ENCODE peak calls at places on chromosomes 7 and 10, in nine cellular contexts. P is SK-N-MC; H is ovary; S is CD4-positive, alpha-beta memory T cell; M is ascending aorta; R is esophagus muscularis mucosa; Q is neuronal stem cell; W is WERI-Rb-1; K is psoas muscle. C is an unnamed sample. For H3K36me3, the result is how much of the 10 kb centered on the place peaks cover.

GRCh38 chr7:18936265-18936664 is 181.2 kb downstream of the TWIST1 start:
- DNase-seq in P (no peak), H (no peak), S (no peak), M (no peak), R (no peak), Q (no peak), W (no peak), K (no peak), C (no peak)

GRCh38 chr10:3734111-3734510 is 50.9 kb downstream of the KLF6 start:
- DNase-seq in P (no peak), H (no peak), S (no peak), M (no peak), R (peak), Q (no peak), W (no peak), K (no peak), C (no peak)

GRCh38 chr7:155491812-155492211 is 33.9 kb downstream of the EN2 start:
- DNase-seq in P (no peak), H (no peak), S (no peak), M (no peak), R (no peak), Q (no peak), W (no peak), K (no peak), C (peak)

GRCh38 chr10:94115725-94116124 is 122.0 kb downstream of the PLCE1 start:
- DNase-seq in P (no peak), H (no peak), S (no peak), M (no peak), R (no peak), Q (no peak), W (no peak), K (no peak), C (no peak)

GRCh38 chr10:74855027-74855426 is 28.6 kb downstream of the KAT6B start:
- DNase-seq in P (no peak), H (no peak), S (no peak), M (no peak), R (no peak), Q (no peak), W (peak), K (no peak), C (no peak)

GRCh38 chr10:58651040-58651439 is 138.4 kb downstream of the BICC1 start:
- DNase-seq in P (no peak), H (peak), S (no peak), M (no peak), R (no peak), Q (no peak), W (no peak), K (no peak), C (no peak)

GRCh38 chr7:67913604-67914003 is 917.0 kb downstream of the TYW1 start:
- DNase-seq in P (no peak), H (no peak), S (no peak), M (no peak), R (no peak), Q (no peak), W (no peak), K (no peak), C (no peak)

GRCh38 chr7:142892941-142893340 is 7.4 kb upstream of the TRPV6 start:
- DNase-seq in P (no peak), H (no peak), S (no peak), M (no peak), R (no peak), Q (no peak), W (no peak), K (no peak), C (no peak)

GRCh38 chr7:141654551-141654950 is 47.4 kb downstream of the DENND11 start:
- DNase-seq in P (peak), H (no peak), S (peak), M (peak), R (no peak), Q (peak), W (peak), K (peak), C (peak)

GRCh38 chr7:25926009-25926408 is 226.0 kb upstream of the NFE2L3 start:
- DNase-seq in P (no peak), H (no peak), S (no peak), M (no peak), R (peak), Q (no peak), W (no peak), K (no peak), C (no peak)

GRCh38 chr10:13529714-13529973 is 830 bp upstream of the BEND7 start:
- DNase-seq in P (no peak), H (no peak), S (no peak), M (no peak), R (no peak), Q (no peak), W (no peak), K (no peak), C (no peak)

GRCh38 chr7:135853499-135853898 is 104.9 kb upstream of the FAM180A start:
- DNase-seq in P (no peak), H (no peak), S (no peak), M (no peak), R (no peak), Q (no peak), W (no peak), K (no peak), C (no peak)

GRCh38 chr7:108067844-108068243 is 62.3 kb downstream of the LAMB4 start:
- DNase-seq in P (no peak), H (no peak), S (no peak), M (no peak), R (no peak), Q (no peak), W (no peak), K (no peak), C (no peak)

GRCh38 chr10:28220811-28221210 is 82.1 kb downstream of the MPP7 start:
- DNase-seq in P (no peak), H (no peak), S (no peak), M (no peak), R (no peak), Q (no peak), W (no peak), K (no peak), C (no peak)

GRCh38 chr7:29017666-29018065 is 59.5 kb upstream of the TRIL start:
- DNase-seq in P (peak), H (no peak), S (no peak), M (no peak), R (peak), Q (no peak), W (no peak), K (no peak), C (no peak)

GRCh38 chr10:60382946-60383681 is 6.6 kb downstream of the ANK3 start:
- DNase-seq in P (no peak), H (no peak), S (no peak), M (no peak), R (no peak), Q (no peak), W (no peak), K (no peak), C (no peak)

GRCh38 chr7:132161231-132161915 is 414.9 kb downstream of the PLXNA4 start:
- DNase-seq in P (no peak), H (no peak), S (no peak), M (no peak), R (no peak), Q (no peak), W (no peak), K (peak), C (no peak)

GRCh38 chr10:71285180-71285545 is 33.9 kb upstream of the SLC29A3 start:
- DNase-seq in P (no peak), H (peak), S (no peak), M (no peak), R (no peak), Q (peak), W (peak), K (peak), C (peak)

GRCh38 chr10:77279207-77279606 is 358.4 kb downstream of the KCNMA1 start:
- DNase-seq in P (no peak), H (no peak), S (no peak), M (no peak), R (no peak), Q (no peak), W (no peak), K (peak), C (no peak)

GRCh38 chr10:7813481-7813880 is 4.8 kb upstream of the TAF3 start:
- DNase-seq in P (no peak), H (no peak), S (no peak), M (no peak), R (no peak), Q (no peak), W (peak), K (no peak), C (no peak)

DNA sequence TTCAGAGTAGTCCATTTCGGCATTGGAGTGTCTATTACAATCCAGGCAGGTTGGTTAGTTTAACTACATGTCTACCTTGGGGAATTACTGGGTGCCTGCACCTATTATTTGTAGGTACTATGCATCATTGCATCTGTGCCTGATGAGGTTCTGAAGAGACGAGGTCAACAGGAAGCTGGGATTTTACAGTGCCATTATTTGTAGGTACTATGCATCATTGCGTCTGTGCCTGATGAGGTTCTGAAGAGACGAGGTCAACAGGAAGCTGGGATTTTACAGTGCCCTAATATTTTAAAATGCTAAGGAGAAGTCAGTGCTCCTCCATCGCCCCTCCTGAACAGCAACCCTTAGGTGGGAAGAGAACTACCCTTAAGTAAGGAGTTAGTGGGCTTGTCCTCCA is 41.7 kb downstream of the NPY start:
- DNase-seq in P (no peak), H (no peak), S (no peak), M (no peak), R (no peak), Q (no peak), W (no peak), K (no peak), C (no peak)
- H3K4me3 ChIP-seq in P (no peak), H (no peak), S (no peak), M (no peak), R (no peak), Q (no peak), W (no peak), K (no peak), C (no peak)

GRCh38 chr10:124998624-124999291 is 56.8 kb downstream of the ZRANB1 start:
- DNase-seq in P (no peak), H (no peak), S (no peak), M (no peak), R (no peak), Q (no peak), W (no peak), K (no peak), C (peak)
- H3K36me3 ChIP-seq in P (under half), H (under half), S (under half), M (half or more), R (under half), Q (half or more), W (half or more), K (under half), C (half or more)

GRCh38 chr10:99920486-99920885 is 89.3 kb downstream of the DNMBP start:
- DNase-seq in P (no peak), H (no peak), S (no peak), M (no peak), R (no peak), Q (no peak), W (no peak), K (no peak), C (no peak)

GRCh38 chr10:99920901-99921300 is 88.8 kb downstream of the DNMBP start:
- DNase-seq in P (no peak), H (no peak), S (no peak), M (no peak), R (no peak), Q (no peak), W (no peak), K (no peak), C (no peak)

GRCh38 chr10:99916776-99917175 is 93.0 kb downstream of the DNMBP start:
- DNase-seq in P (no peak), H (no peak), S (no peak), M (no peak), R (no peak), Q (no peak), W (no peak), K (no peak), C (no peak)

GRCh38 chr10:99915414-99915813 is 94.3 kb downstream of the DNMBP start:
- DNase-seq in P (no peak), H (no peak), S (no peak), M (no peak), R (no peak), Q (no peak), W (no peak), K (no peak), C (no peak)

GRCh38 chr10:99917963-99918825 is 91.6 kb downstream of the DNMBP start:
- DNase-seq in P (no peak), H (peak), S (no peak), M (no peak), R (no peak), Q (peak), W (peak), K (peak), C (peak)
- H3K4me3 ChIP-seq in P (peak), H (peak), S (no peak), M (peak), R (peak), Q (peak), W (peak), K (peak), C (peak)

GRCh38 chr7:42925630-42926029 is 6.3 kb downstream of the PSMA2 start:
- DNase-seq in P (no peak), H (no peak), S (no peak), M (no peak), R (no peak), Q (no peak), W (no peak), K (no peak), C (no peak)
- H3K36me3 ChIP-seq in P (half or more), H (under half), S (under half), M (half or more), R (under half), Q (half or more), W (half or more), K (under half), C (under half)

GRCh38 chr10:114635797-114636550 is 22.1 kb downstream of the ABLIM1 start:
- DNase-seq in P (no peak), H (no peak), S (no peak), M (no peak), R (no peak), Q (no peak), W (no peak), K (no peak), C (no peak)

GRCh38 chr10:114635101-114635500 is 23.0 kb downstream of the ABLIM1 start:
- DNase-seq in P (no peak), H (no peak), S (no peak), M (no peak), R (no peak), Q (no peak), W (no peak), K (no peak), C (no peak)

GRCh38 chr10:114643158-114643557 is 14.9 kb downstream of the ABLIM1 start:
- DNase-seq in P (no peak), H (no peak), S (no peak), M (no peak), R (no peak), Q (no peak), W (no peak), K (no peak), C (no peak)

GRCh38 chr10:114642729-114643128 is 15.3 kb downstream of the ABLIM1 start:
- DNase-seq in P (no peak), H (no peak), S (no peak), M (no peak), R (no peak), Q (no peak), W (no peak), K (no peak), C (no peak)

GRCh38 chr10:114638874-114639625 is 19.0 kb downstream of the ABLIM1 start:
- DNase-seq in P (no peak), H (no peak), S (no peak), M (no peak), R (no peak), Q (no peak), W (no peak), K (no peak), C (no peak)
- H3K4me3 ChIP-seq in P (no peak), H (no peak), S (no peak), M (no peak), R (no peak), Q (no peak), W (no peak), K (no peak), C (no peak)

GRCh38 chr7:139423091-139423490 is 60.4 kb downstream of the KLRG2 start:
- DNase-seq in P (no peak), H (no peak), S (no peak), M (no peak), R (no peak), Q (no peak), W (no peak), K (no peak), C (no peak)
- H3K36me3 ChIP-seq in P (half or more), H (under half), S (under half), M (half or more), R (under half), Q (half or more), W (half or more), K (under half), C (under half)

DNA sequence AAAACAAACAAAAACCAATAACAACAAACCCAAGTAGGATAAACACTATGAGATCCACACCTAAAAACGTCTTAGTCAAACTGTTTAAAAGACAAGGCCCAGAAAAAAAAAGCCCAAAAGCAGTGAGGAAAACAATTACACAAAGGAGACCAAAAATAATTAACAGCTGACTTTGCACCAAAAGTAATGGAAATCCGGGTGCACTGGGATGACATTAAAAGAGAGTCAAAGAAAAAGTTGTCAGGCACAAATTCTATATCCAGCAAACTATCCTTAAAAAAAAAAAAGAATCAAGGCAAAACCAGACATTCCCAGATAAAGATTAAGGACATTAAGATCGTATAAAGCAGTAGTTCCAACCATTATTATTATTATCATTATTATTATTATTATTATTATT is 7.9 kb upstream of the ANKRD26 start:
- DNase-seq in P (no peak), H (no peak), S (no peak), M (no peak), R (no peak), Q (no peak), W (no peak), K (no peak), C (no peak)
- H3K4me3 ChIP-seq in P (no peak), H (no peak), S (no peak), M (no peak), R (no peak), Q (no peak), W (no peak), K (no peak), C (no peak)